ENCODE peak calls at places on chromosome X, in eight cellular contexts. K is esophagus squamous epithelium, T is H7, D is aorta, R is mammary epithelial cell, S is IMR-90, I is adipocyte, U is HCT116. B is an unnamed sample.

GRCh38 chrX:69793260-69793935 is 177.5 kb downstream of the EDA start:
- DNase-seq in S (no peak), D (no peak), U (no peak), T (no peak), R (no peak), I (no peak), K (no peak), B (no peak)

GRCh38 chrX:27998666-27999065 is 17.4 kb upstream of the DCAF8L1 start:
- DNase-seq in S (no peak), I (no peak), K (no peak), T (no peak), R (no peak), D (no peak), U (no peak), B (no peak)

GRCh38 chrX:63784902-63785692 is at the start of gene ARHGEF9:
- DNase-seq in K (no peak), D (peak), R (no peak), I (peak), U (no peak), T (peak), S (no peak), B (no peak)

GRCh38 chrX:131734621-131735020 is 190.7 kb downstream of the OR13H1 start:
- DNase-seq in I (peak), U (no peak), T (no peak), D (no peak), S (peak), R (peak), K (peak), B (peak)

GRCh38 chrX:47707031-47707780 is 48.2 kb upstream of the UXT start:
- DNase-seq in U (no peak), T (no peak), D (no peak), K (no peak), R (no peak), S (no peak), I (peak), B (no peak)

GRCh38 chrX:118726887-118727685 is at the start of gene IL13RA1:
- DNase-seq in T (peak), S (peak), U (peak), I (peak), R (peak), K (no peak), D (peak), B (peak)

GRCh38 chrX:3639236-3639635 is 74.2 kb downstream of the PRKX start:
- DNase-seq in T (no peak), D (no peak), U (no peak), S (no peak), R (no peak), I (no peak), K (no peak), B (no peak)

GRCh38 chrX:46531442-46531841 is 13.8 kb downstream of the ZNF674 start:
- DNase-seq in K (no peak), S (no peak), U (no peak), D (no peak), R (no peak), T (no peak), I (no peak), B (no peak)

GRCh38 chrX:131762802-131763234 is 218.9 kb downstream of the OR13H1 start:
- DNase-seq in T (no peak), K (no peak), U (no peak), D (no peak), I (peak), R (peak), S (peak), B (peak)

GRCh38 chrX:47232803-47233332 is at the start of gene USP11:
- DNase-seq in D (no peak), S (peak), R (no peak), U (no peak), K (no peak), T (peak), I (peak), B (peak)

GRCh38 chrX:63506320-63506719 is 155.2 kb upstream of the SPIN4 start:
- DNase-seq in S (peak), D (no peak), R (peak), K (no peak), I (peak), U (peak), T (no peak), B (peak)

GRCh38 chrX:9749141-9749540 is 16.5 kb downstream of the GPR143 start:
- DNase-seq in R (no peak), T (no peak), S (no peak), U (no peak), K (no peak), D (no peak), I (no peak), B (no peak)

GRCh38 chrX:41688835-41689234 is at the start of gene GPR34:
- DNase-seq in R (no peak), D (no peak), T (no peak), K (no peak), I (no peak), U (no peak), S (no peak), B (no peak)

GRCh38 chrX:40952855-40953254 is 132.4 kb upstream of the USP9X start:
- DNase-seq in R (no peak), I (no peak), D (no peak), T (no peak), K (no peak), S (peak), U (no peak), B (no peak)

GRCh38 chrX:14676431-14676830 is 147.1 kb downstream of the GLRA2 start:
- DNase-seq in K (no peak), I (peak), R (no peak), T (no peak), S (peak), U (no peak), D (no peak), B (no peak)

GRCh38 chrX:7904557-7904956 is 22.7 kb downstream of the PNPLA4 start:
- DNase-seq in D (no peak), U (no peak), K (no peak), I (peak), T (no peak), R (peak), S (peak), B (no peak)

GRCh38 chrX:119391279-119391678 is 7.9 kb upstream of the SLC25A43 start:
- DNase-seq in S (peak), D (no peak), U (peak), T (peak), K (no peak), R (peak), I (peak), B (no peak)

GRCh38 chrX:123818243-123818642 is 41.6 kb upstream of the XIAP start:
- DNase-seq in S (peak), D (no peak), K (no peak), T (no peak), I (peak), U (no peak), R (peak), B (no peak)

GRCh38 chrX:18537524-18537923 is 112.1 kb downstream of the CDKL5 start:
- DNase-seq in I (no peak), T (no peak), D (no peak), S (no peak), K (no peak), R (no peak), U (no peak), B (no peak)

GRCh38 chrX:154980330-154981115 is 42.0 kb downstream of the F8 start:
- DNase-seq in T (peak), R (peak), K (no peak), I (peak), U (peak), D (peak), S (peak), B (peak)

GRCh38 chrX:40176256-40176978 is 78.7 kb upstream of the BCOR start:
- DNase-seq in I (peak), D (peak), S (no peak), U (no peak), K (peak), T (peak), R (no peak), B (no peak)

GRCh38 chrX:153829549-153829798 is 870 bp downstream of the PDZD4 start:
- DNase-seq in S (no peak), I (no peak), T (peak), K (no peak), D (peak), R (no peak), U (no peak), B (no peak)

GRCh38 chrX:136271300-136271699 is 20.1 kb upstream of the MAP7D3 start:
- DNase-seq in T (no peak), I (no peak), S (no peak), R (no peak), K (no peak), D (no peak), U (no peak), B (no peak)

GRCh38 chrX:108397627-108398392 is 40.4 kb downstream of the COL4A6 start:
- DNase-seq in D (no peak), I (peak), U (no peak), S (peak), T (no peak), K (no peak), R (peak), B (no peak)

GRCh38 chrX:155535866-155536265 is 76.9 kb downstream of the TMLHE start:
- DNase-seq in U (no peak), D (no peak), K (no peak), T (no peak), I (no peak), S (peak), R (peak), B (no peak)

GRCh38 chrX:72201836-72202536 is 20.4 kb downstream of the PIN4 start:
- DNase-seq in R (peak), T (no peak), S (peak), U (no peak), I (peak), D (no peak), K (no peak), B (peak)

GRCh38 chrX:147803948-147804347 is 107.8 kb upstream of the FMR1 start:
- DNase-seq in S (no peak), D (no peak), K (no peak), I (peak), U (no peak), T (peak), R (no peak), B (no peak)

GRCh38 chrX:68929332-68930150 is 100.7 kb downstream of the EFNB1 start:
- DNase-seq in R (peak), U (peak), T (no peak), D (no peak), K (no peak), S (peak), I (peak), B (peak)

GRCh38 chrX:13165747-13166146 is 121.3 kb upstream of the FAM9C start:
- DNase-seq in K (no peak), U (no peak), S (no peak), T (no peak), R (no peak), D (no peak), I (no peak), B (no peak)

GRCh38 chrX:2514131-2514530 is 13.4 kb upstream of the DHRSX start:
- DNase-seq in S (no peak), U (no peak), I (no peak), T (no peak), K (no peak), D (no peak), R (no peak), B (no peak)

GRCh38 chrX:19382500-19383145 is 38.9 kb downstream of the PDHA1 start:
- DNase-seq in I (peak), R (peak), U (peak), S (peak), T (peak), D (no peak), K (no peak), B (no peak)

GRCh38 chrX:47497274-47497673 is 14.3 kb upstream of the ZNF41 start:
- DNase-seq in D (no peak), U (no peak), S (peak), T (no peak), I (peak), R (no peak), K (no peak), B (no peak)

GRCh38 chrX:119062750-119063374 is 9.9 kb upstream of the CT47C1 start:
- DNase-seq in D (no peak), R (no peak), I (no peak), U (no peak), T (no peak), K (no peak), S (peak), B (no peak)

GRCh38 chrX:139691493-139691842 is 16.5 kb downstream of the MCF2 start:
- DNase-seq in I (peak), S (no peak), R (no peak), D (peak), U (no peak), K (no peak), T (no peak), B (no peak)

GRCh38 chrX:63657821-63658220 is 127.2 kb downstream of the ARHGEF9 start:
- DNase-seq in U (peak), T (no peak), S (peak), I (peak), R (peak), D (peak), K (no peak), B (peak)

GRCh38 chrX:425056-425455 is 38.3 kb upstream of the PPP2R3B start:
- DNase-seq in R (no peak), D (no peak), I (no peak), U (no peak), S (no peak), K (no peak), T (peak), B (no peak)

GRCh38 chrX:148049441-148049840 is 68.3 kb downstream of the FMR1NB start:
- DNase-seq in S (peak), I (peak), K (no peak), D (no peak), T (peak), R (peak), U (peak), B (peak)

GRCh38 chrX:154025230-154025629 is 5.5 kb upstream of the IRAK1 start:
- DNase-seq in K (no peak), R (peak), S (no peak), I (no peak), D (no peak), U (no peak), T (peak), B (no peak)

DNA sequence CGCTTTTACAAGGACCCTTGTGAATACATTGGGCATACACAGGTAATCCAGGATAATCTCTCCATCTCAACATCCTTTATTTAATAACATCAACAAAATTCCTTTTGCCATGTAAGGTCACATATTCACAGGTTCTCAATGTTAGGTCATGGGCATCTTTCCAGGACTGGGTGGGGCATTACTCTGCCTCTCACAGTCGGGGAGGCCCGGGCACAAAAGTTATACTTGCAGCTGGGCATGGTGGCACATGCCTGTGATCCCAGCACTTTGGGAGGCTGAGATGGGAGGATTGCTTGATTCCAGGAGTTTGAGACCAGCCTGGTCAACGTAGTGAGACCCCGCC is 93.7 kb upstream of the AP1S2 start:
- DNase-seq in D (no peak), R (peak), T (no peak), I (no peak), U (no peak), K (no peak), S (no peak), B (no peak)
- H3K4me3 ChIP-seq in D (no peak), R (no peak), T (no peak), I (no peak), U (no peak), K (no peak), S (no peak), B (no peak)

DNA sequence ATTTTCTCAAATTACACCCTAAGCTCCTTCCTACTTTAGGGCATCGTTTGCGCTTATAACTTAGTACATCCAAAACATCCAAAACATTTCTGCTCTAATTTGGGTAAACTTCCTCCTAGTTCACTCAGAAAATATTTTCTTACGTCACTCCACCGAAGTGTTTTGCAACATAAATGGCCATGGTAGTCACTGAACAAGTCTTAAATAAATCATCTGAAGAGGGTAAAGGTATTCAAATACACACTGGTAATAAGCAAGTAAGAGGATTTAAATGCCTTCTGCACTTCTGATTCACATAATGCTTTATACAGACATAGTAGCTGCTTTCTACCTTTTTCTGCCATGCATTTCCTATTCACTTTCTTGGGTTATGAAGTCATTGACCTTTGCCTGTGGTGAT is 991.9 kb downstream of the NLGN4X start:
- DNase-seq in D (no peak), U (no peak), S (no peak), I (no peak), K (no peak), R (no peak), T (no peak), B (no peak)
- H3K4me3 ChIP-seq in D (no peak), U (no peak), S (no peak), I (no peak), K (no peak), R (no peak), T (no peak), B (no peak)

GRCh38 chrX:77779695-77780094 is 6.3 kb downstream of the ATRX start:
- DNase-seq in T (no peak), R (no peak), D (no peak), I (no peak), U (no peak), S (no peak), K (no peak), B (no peak)
- H3K4me3 ChIP-seq in T (no peak), R (no peak), D (no peak), I (no peak), U (no peak), S (no peak), K (no peak), B (no peak)

DNA sequence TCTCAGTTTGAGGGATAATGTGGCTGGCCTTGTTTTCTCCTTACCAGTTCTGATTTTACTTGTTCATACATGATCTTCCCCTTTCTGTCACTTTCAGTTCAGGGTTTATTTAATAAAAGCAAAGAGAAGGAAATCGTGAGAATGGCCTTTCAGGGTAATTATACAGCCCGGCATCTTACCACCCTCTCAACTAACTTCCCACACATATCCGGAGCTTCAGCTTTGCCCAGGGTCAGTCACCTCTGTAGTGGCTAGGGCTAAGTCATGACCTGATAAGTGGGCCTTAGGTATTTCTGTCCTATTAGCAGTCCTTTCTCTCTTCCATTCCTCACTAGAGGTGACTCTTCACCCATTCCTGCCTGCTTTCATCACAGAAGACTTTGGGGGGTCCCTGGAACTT is 15.8 kb downstream of the TRPC5 start:
- DNase-seq in S (no peak), D (no peak), R (no peak), U (no peak), I (no peak), T (no peak), K (no peak), B (no peak)
- H3K4me3 ChIP-seq in S (no peak), D (no peak), R (no peak), U (no peak), I (no peak), T (no peak), K (no peak), B (no peak)

GRCh38 chrX:129781134-129782014 is 1.6 kb downstream of the SASH3 start:
- DNase-seq in D (peak), R (no peak), U (no peak), I (no peak), T (peak), K (peak), S (no peak), B (no peak)
- H3K4me3 ChIP-seq in D (no peak), R (no peak), U (no peak), I (no peak), T (no peak), K (no peak), S (no peak), B (no peak)